ENCODE peak calls at places on chromosomes 3 and 15, in six cellular contexts. One of them, this sample, is unnamed. For H3K36me3 and H3K4me1, the result is how much of the 10 kb centered on the place peaks cover.

GRCh38 chr3:106805625-106806024 is 571.6 kb upstream of the CCDC54 start:
- DNase-seq in fibroblast of lung: no peak
- DNase-seq in SJSA1: no peak
- DNase-seq in aorta: no peak
- DNase-seq in SK-N-SH: no peak
- DNase-seq in PC-9: no peak
- DNase-seq in this sample: no peak

GRCh38 chr15:46714959-46715358 is 1002.3 kb upstream of the SEMA6D start:
- DNase-seq in fibroblast of lung: no peak
- DNase-seq in SJSA1: no peak
- DNase-seq in aorta: no peak
- DNase-seq in SK-N-SH: no peak
- DNase-seq in PC-9: no peak
- DNase-seq in this sample: no peak

GRCh38 chr3:141074529-141074928 is 23.4 kb downstream of the SPSB4 start:
- DNase-seq in fibroblast of lung: no peak
- DNase-seq in SJSA1: no peak
- DNase-seq in aorta: no peak
- DNase-seq in SK-N-SH: no peak
- DNase-seq in PC-9: no peak
- DNase-seq in this sample: peak

GRCh38 chr3:8324727-8325126 is 176.9 kb upstream of the LMCD1 start:
- DNase-seq in fibroblast of lung: peak
- DNase-seq in SJSA1: no peak
- DNase-seq in aorta: peak
- DNase-seq in SK-N-SH: peak
- DNase-seq in PC-9: no peak
- DNase-seq in this sample: no peak

GRCh38 chr3:143973352-143974021 is 1.9 kb downstream of the DIPK2A start:
- DNase-seq in fibroblast of lung: peak
- DNase-seq in SJSA1: no peak
- DNase-seq in aorta: no peak
- DNase-seq in SK-N-SH: no peak
- DNase-seq in PC-9: no peak
- DNase-seq in this sample: no peak

GRCh38 chr3:4061201-4061600 is 242.0 kb upstream of the SETMAR start:
- DNase-seq in fibroblast of lung: no peak
- DNase-seq in SJSA1: no peak
- DNase-seq in aorta: no peak
- DNase-seq in SK-N-SH: no peak
- DNase-seq in PC-9: no peak
- DNase-seq in this sample: no peak

GRCh38 chr3:14370719-14371572 is 31.5 kb upstream of the SLC6A6 start:
- DNase-seq in fibroblast of lung: no peak
- DNase-seq in SJSA1: no peak
- DNase-seq in aorta: no peak
- DNase-seq in SK-N-SH: no peak
- DNase-seq in PC-9: no peak
- DNase-seq in this sample: no peak

GRCh38 chr3:191566469-191566868 is 105.5 kb downstream of the PYDC2 start:
- DNase-seq in fibroblast of lung: no peak
- DNase-seq in SJSA1: no peak
- DNase-seq in aorta: no peak
- DNase-seq in SK-N-SH: no peak
- DNase-seq in PC-9: no peak
- DNase-seq in this sample: no peak

GRCh38 chr3:150345021-150345538 is 63.0 kb upstream of the TSC22D2 start:
- DNase-seq in fibroblast of lung: no peak
- DNase-seq in SJSA1: no peak
- DNase-seq in aorta: no peak
- DNase-seq in SK-N-SH: no peak
- DNase-seq in PC-9: peak
- DNase-seq in this sample: peak

GRCh38 chr3:98765721-98766120 is 2.6 kb downstream of the ST3GAL6 start:
- DNase-seq in fibroblast of lung: no peak
- DNase-seq in SJSA1: no peak
- DNase-seq in aorta: no peak
- DNase-seq in SK-N-SH: peak
- DNase-seq in PC-9: no peak
- DNase-seq in this sample: no peak

GRCh38 chr3:192901435-192901834 is 16.2 kb downstream of the MB21D2 start:
- DNase-seq in fibroblast of lung: peak
- DNase-seq in SJSA1: peak
- DNase-seq in aorta: no peak
- DNase-seq in SK-N-SH: no peak
- DNase-seq in PC-9: peak
- DNase-seq in this sample: no peak

GRCh38 chr3:17157713-17158112 is 273.0 kb downstream of the PLCL2 start:
- DNase-seq in fibroblast of lung: no peak
- DNase-seq in SJSA1: peak
- DNase-seq in aorta: no peak
- DNase-seq in SK-N-SH: no peak
- DNase-seq in PC-9: no peak
- DNase-seq in this sample: no peak

GRCh38 chr3:1350885-1351284 is 258.1 kb downstream of the CNTN6 start:
- DNase-seq in fibroblast of lung: no peak
- DNase-seq in SJSA1: no peak
- DNase-seq in aorta: no peak
- DNase-seq in SK-N-SH: no peak
- DNase-seq in PC-9: no peak
- DNase-seq in this sample: no peak

GRCh38 chr15:76024021-76024768 is 12.0 kb upstream of the NRG4 start:
- DNase-seq in fibroblast of lung: no peak
- DNase-seq in SJSA1: no peak
- DNase-seq in aorta: no peak
- DNase-seq in SK-N-SH: no peak
- DNase-seq in PC-9: no peak
- DNase-seq in this sample: no peak

GRCh38 chr3:107524214-107525100 is 1.7 kb downstream of the BBX start:
- DNase-seq in fibroblast of lung: peak
- DNase-seq in SJSA1: peak
- DNase-seq in aorta: peak
- DNase-seq in SK-N-SH: peak
- DNase-seq in PC-9: peak
- DNase-seq in this sample: no peak

GRCh38 chr3:123740391-123740822 is 143.7 kb downstream of the MYLK start:
- DNase-seq in fibroblast of lung: no peak
- DNase-seq in SJSA1: no peak
- DNase-seq in aorta: no peak
- DNase-seq in SK-N-SH: no peak
- DNase-seq in PC-9: no peak
- DNase-seq in this sample: no peak

GRCh38 chr3:35296533-35296932 is 342.8 kb upstream of the ARPP21 start:
- DNase-seq in fibroblast of lung: no peak
- DNase-seq in SJSA1: no peak
- DNase-seq in aorta: no peak
- DNase-seq in SK-N-SH: no peak
- DNase-seq in PC-9: no peak
- DNase-seq in this sample: no peak

GRCh38 chr3:196889844-196890243 is 22.1 kb downstream of the SENP5 start:
- DNase-seq in fibroblast of lung: no peak
- DNase-seq in SJSA1: no peak
- DNase-seq in aorta: no peak
- DNase-seq in SK-N-SH: no peak
- DNase-seq in PC-9: no peak
- DNase-seq in this sample: no peak

GRCh38 chr3:196890309-196890708 is 22.6 kb downstream of the SENP5 start:
- DNase-seq in fibroblast of lung: peak
- DNase-seq in SJSA1: no peak
- DNase-seq in aorta: no peak
- DNase-seq in SK-N-SH: no peak
- DNase-seq in PC-9: no peak
- DNase-seq in this sample: no peak

GRCh38 chr3:196883361-196883760 is 15.6 kb downstream of the SENP5 start:
- DNase-seq in fibroblast of lung: no peak
- DNase-seq in SJSA1: no peak
- DNase-seq in aorta: no peak
- DNase-seq in SK-N-SH: no peak
- DNase-seq in PC-9: no peak
- DNase-seq in this sample: no peak

GRCh38 chr3:196886175-196886574 is 18.5 kb downstream of the SENP5 start:
- DNase-seq in fibroblast of lung: no peak
- DNase-seq in SJSA1: no peak
- DNase-seq in aorta: no peak
- DNase-seq in SK-N-SH: no peak
- DNase-seq in PC-9: no peak
- DNase-seq in this sample: no peak
- H3K36me3 ChIP-seq in fibroblast of lung: under half
- H3K36me3 ChIP-seq in SJSA1: under half
- H3K36me3 ChIP-seq in aorta: under half
- H3K36me3 ChIP-seq in SK-N-SH: under half
- H3K36me3 ChIP-seq in PC-9: under half
- H3K36me3 ChIP-seq in this sample: under half

GRCh38 chr3:128081226-128081625 is 29.0 kb downstream of the SEC61A1 start:
- DNase-seq in fibroblast of lung: no peak
- DNase-seq in SJSA1: no peak
- DNase-seq in aorta: no peak
- DNase-seq in SK-N-SH: no peak
- DNase-seq in PC-9: no peak
- DNase-seq in this sample: no peak

GRCh38 chr3:128083980-128084674 is 31.9 kb downstream of the SEC61A1 start:
- DNase-seq in fibroblast of lung: peak
- DNase-seq in SJSA1: no peak
- DNase-seq in aorta: no peak
- DNase-seq in SK-N-SH: no peak
- DNase-seq in PC-9: no peak
- DNase-seq in this sample: no peak

GRCh38 chr3:128081846-128082245 is 29.6 kb downstream of the SEC61A1 start:
- DNase-seq in fibroblast of lung: peak
- DNase-seq in SJSA1: no peak
- DNase-seq in aorta: no peak
- DNase-seq in SK-N-SH: no peak
- DNase-seq in PC-9: no peak
- DNase-seq in this sample: no peak

GRCh38 chr3:128083396-128083795 is 31.2 kb downstream of the SEC61A1 start:
- DNase-seq in fibroblast of lung: no peak
- DNase-seq in SJSA1: no peak
- DNase-seq in aorta: no peak
- DNase-seq in SK-N-SH: no peak
- DNase-seq in PC-9: no peak
- DNase-seq in this sample: no peak

DNA sequence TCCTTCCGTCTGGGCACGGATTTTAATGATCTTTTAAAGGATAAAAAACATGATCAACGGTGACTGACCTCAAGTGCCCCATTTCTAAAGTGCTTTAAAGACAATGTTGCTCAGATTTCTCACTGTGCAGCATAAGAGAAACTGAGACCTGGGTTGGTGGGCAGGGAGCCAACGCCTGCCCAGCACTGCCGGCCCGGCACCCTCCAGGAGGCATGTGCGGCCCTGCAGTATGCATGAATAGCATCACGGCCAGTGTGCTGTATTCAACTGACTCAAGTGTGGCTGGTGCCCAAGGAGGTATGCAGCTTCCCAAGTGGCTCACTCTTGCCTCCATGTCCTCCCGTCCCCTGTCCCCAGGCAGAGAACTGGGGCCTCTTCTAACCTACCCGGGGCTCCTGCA is 30.3 kb downstream of the SEC61A1 start:
- DNase-seq in fibroblast of lung: no peak
- DNase-seq in SJSA1: no peak
- DNase-seq in aorta: no peak
- DNase-seq in SK-N-SH: no peak
- DNase-seq in PC-9: no peak
- DNase-seq in this sample: no peak
- H3K4me1 ChIP-seq in fibroblast of lung: under half
- H3K4me1 ChIP-seq in SJSA1: under half
- H3K4me1 ChIP-seq in aorta: under half
- H3K4me1 ChIP-seq in SK-N-SH: under half
- H3K4me1 ChIP-seq in PC-9: under half
- H3K4me1 ChIP-seq in this sample: under half

GRCh38 chr3:49362579-49362978 is 4.4 kb upstream of the GPX1 start:
- DNase-seq in fibroblast of lung: no peak
- DNase-seq in SJSA1: no peak
- DNase-seq in aorta: no peak
- DNase-seq in SK-N-SH: no peak
- DNase-seq in PC-9: no peak
- DNase-seq in this sample: no peak
- H3K36me3 ChIP-seq in fibroblast of lung: under half
- H3K36me3 ChIP-seq in SJSA1: half or more
- H3K36me3 ChIP-seq in aorta: under half
- H3K36me3 ChIP-seq in SK-N-SH: half or more
- H3K36me3 ChIP-seq in PC-9: under half
- H3K36me3 ChIP-seq in this sample: under half

GRCh38 chr15:95646892-95647291 is 683.6 kb upstream of the NR2F2 start:
- DNase-seq in fibroblast of lung: no peak
- DNase-seq in SJSA1: no peak
- DNase-seq in aorta: no peak
- DNase-seq in SK-N-SH: no peak
- DNase-seq in PC-9: no peak
- DNase-seq in this sample: no peak
- H3K4me1 ChIP-seq in fibroblast of lung: under half
- H3K4me1 ChIP-seq in SJSA1: under half
- H3K4me1 ChIP-seq in aorta: under half
- H3K4me1 ChIP-seq in SK-N-SH: under half
- H3K4me1 ChIP-seq in PC-9: under half
- H3K4me1 ChIP-seq in this sample: under half

GRCh38 chr3:11305509-11305908 is 33.3 kb downstream of the ATG7 start:
- DNase-seq in fibroblast of lung: no peak
- DNase-seq in SJSA1: no peak
- DNase-seq in aorta: no peak
- DNase-seq in SK-N-SH: no peak
- DNase-seq in PC-9: no peak
- DNase-seq in this sample: no peak

GRCh38 chr3:11300970-11301369 is 28.8 kb downstream of the ATG7 start:
- DNase-seq in fibroblast of lung: peak
- DNase-seq in SJSA1: no peak
- DNase-seq in aorta: no peak
- DNase-seq in SK-N-SH: no peak
- DNase-seq in PC-9: no peak
- DNase-seq in this sample: no peak

GRCh38 chr3:11306815-11307589 is 34.8 kb downstream of the ATG7 start:
- DNase-seq in fibroblast of lung: no peak
- DNase-seq in SJSA1: no peak
- DNase-seq in aorta: peak
- DNase-seq in SK-N-SH: no peak
- DNase-seq in PC-9: no peak
- DNase-seq in this sample: no peak

GRCh38 chr3:11302444-11302843 is 30.2 kb downstream of the ATG7 start:
- DNase-seq in fibroblast of lung: no peak
- DNase-seq in SJSA1: no peak
- DNase-seq in aorta: no peak
- DNase-seq in SK-N-SH: no peak
- DNase-seq in PC-9: no peak
- DNase-seq in this sample: no peak

DNA sequence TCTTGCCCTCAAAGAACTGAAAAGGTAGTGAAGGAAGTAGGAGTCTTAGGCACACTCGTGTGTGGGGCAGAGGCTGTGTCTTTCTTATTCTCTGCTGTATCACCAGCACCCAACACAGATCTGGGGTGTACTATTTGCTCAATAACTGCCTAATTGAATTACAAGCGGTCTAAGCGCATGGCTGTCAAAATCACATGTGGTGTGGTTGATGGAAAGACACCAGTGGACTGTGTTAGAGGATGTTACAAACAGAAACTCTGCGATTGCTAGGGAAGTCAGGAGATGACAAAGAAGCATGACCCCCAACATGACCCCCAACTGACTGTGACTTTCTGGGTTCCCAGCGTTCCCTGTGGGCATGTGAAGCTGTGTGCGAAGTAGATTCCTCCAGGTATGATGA is 32.0 kb downstream of the ATG7 start:
- DNase-seq in fibroblast of lung: no peak
- DNase-seq in SJSA1: no peak
- DNase-seq in aorta: no peak
- DNase-seq in SK-N-SH: no peak
- DNase-seq in PC-9: no peak
- DNase-seq in this sample: no peak
- H3K36me3 ChIP-seq in fibroblast of lung: under half
- H3K36me3 ChIP-seq in SJSA1: half or more
- H3K36me3 ChIP-seq in aorta: under half
- H3K36me3 ChIP-seq in SK-N-SH: under half
- H3K36me3 ChIP-seq in PC-9: half or more
- H3K36me3 ChIP-seq in this sample: under half

GRCh38 chr15:56613826-56614225 is 119.5 kb downstream of the ZNF280D start:
- DNase-seq in fibroblast of lung: no peak
- DNase-seq in SJSA1: no peak
- DNase-seq in aorta: no peak
- DNase-seq in SK-N-SH: no peak
- DNase-seq in PC-9: no peak
- DNase-seq in this sample: no peak
- H3K4me1 ChIP-seq in fibroblast of lung: under half
- H3K4me1 ChIP-seq in SJSA1: under half
- H3K4me1 ChIP-seq in aorta: under half
- H3K4me1 ChIP-seq in SK-N-SH: under half
- H3K4me1 ChIP-seq in PC-9: under half
- H3K4me1 ChIP-seq in this sample: under half